ENCODE peak calls at places on chromosomes 1 and 21, in eight cellular contexts. I is iPS-NIHi11; V is T-helper 2 cell; H is activated naive CD8-positive, alpha-beta T cell treated with anti-CD3 and anti-CD28 coated beads for 36 hours; M is stimulated activated CD4-positive, alpha-beta T cell treated with anti-CD3 and anti-CD28 coated beads, Interleukin-1b, Interleukin-23, amount 100 ng/mL, for 1 hour; T is activated T-cell treated with anti-CD3 and anti-CD28 coated beads for 24 hours; P is posterior cingulate gyrus; N is endothelial cell. J is an unnamed sample.

GRCh38 chr1:221778125-221778524 is 36.2 kb upstream of the DUSP10 start:
- DNase-seq in I (no peak), V (no peak), H (no peak), M (no peak), T (no peak), P (no peak), N (no peak), J (no peak)

GRCh38 chr1:203158423-203158822 is 17.2 kb downstream of the MYBPH start:
- DNase-seq in I (no peak), V (no peak), H (no peak), M (no peak), T (no peak), P (no peak), N (no peak), J (no peak)

GRCh38 chr1:31327381-31327780 is 30.5 kb downstream of the ZCCHC17 start:
- DNase-seq in I (no peak), V (no peak), H (no peak), M (no peak), T (no peak), P (no peak), N (no peak), J (no peak)

GRCh38 chr1:221204055-221204833 is 325.0 kb downstream of the HLX start:
- DNase-seq in I (no peak), V (no peak), H (no peak), M (no peak), T (no peak), P (no peak), N (no peak), J (no peak)

GRCh38 chr21:39687069-39687468 is 57.9 kb upstream of the IGSF5 start:
- DNase-seq in I (no peak), V (no peak), H (no peak), M (no peak), T (no peak), P (no peak), N (no peak), J (no peak)

GRCh38 chr1:153355445-153356071 is 2.1 kb upstream of the S100A9 start:
- DNase-seq in I (peak), V (no peak), H (peak), M (peak), T (peak), P (no peak), N (peak), J (peak)

GRCh38 chr1:74399249-74399648 is 113.2 kb downstream of the LRRC53 start:
- DNase-seq in I (no peak), V (no peak), H (no peak), M (no peak), T (no peak), P (no peak), N (no peak), J (no peak)

GRCh38 chr1:89608627-89609338 is 24.1 kb upstream of the LRRC8C start:
- DNase-seq in I (no peak), V (peak), H (peak), M (no peak), T (peak), P (no peak), N (no peak), J (no peak)

GRCh38 chr1:219329606-219330005 is 155.9 kb downstream of the LYPLAL1 start:
- DNase-seq in I (no peak), V (no peak), H (no peak), M (no peak), T (no peak), P (no peak), N (no peak), J (no peak)

GRCh38 chr1:180901221-180901990 is 11.3 kb upstream of the KIAA1614 start:
- DNase-seq in I (no peak), V (no peak), H (no peak), M (no peak), T (no peak), P (no peak), N (no peak), J (no peak)

GRCh38 chr1:226945106-226945857 is 5.2 kb downstream of the COQ8A start:
- DNase-seq in I (peak), V (no peak), H (no peak), M (no peak), T (no peak), P (no peak), N (no peak), J (no peak)

GRCh38 chr1:54291276-54292014 is 91.5 kb downstream of the MRPL37 start:
- DNase-seq in I (no peak), V (no peak), H (no peak), M (no peak), T (no peak), P (no peak), N (no peak), J (no peak)

GRCh38 chr1:237875291-237875690 is 15.4 kb downstream of the ZP4 start:
- DNase-seq in I (no peak), V (no peak), H (no peak), M (no peak), T (no peak), P (no peak), N (no peak), J (no peak)

GRCh38 chr1:18560692-18561091 is 70.0 kb upstream of the PAX7 start:
- DNase-seq in I (no peak), V (no peak), H (no peak), M (no peak), T (no peak), P (no peak), N (no peak), J (no peak)

GRCh38 chr1:220432408-220432807 is 95.5 kb upstream of the MARK1 start:
- DNase-seq in I (no peak), V (no peak), H (no peak), M (no peak), T (no peak), P (no peak), N (no peak), J (no peak)

GRCh38 chr1:154548028-154548427 is 10.4 kb downstream of the UBE2Q1 start:
- DNase-seq in I (no peak), V (no peak), H (no peak), M (no peak), T (no peak), P (no peak), N (no peak), J (no peak)

GRCh38 chr1:169896013-169896412 is 2.3 kb upstream of the SCYL3 start:
- DNase-seq in I (no peak), V (no peak), H (no peak), M (no peak), T (no peak), P (no peak), N (no peak), J (no peak)

GRCh38 chr1:201536542-201536941 is 2.4 kb upstream of the NAV1 start:
- DNase-seq in I (no peak), V (no peak), H (no peak), M (no peak), T (no peak), P (no peak), N (no peak), J (peak)

GRCh38 chr21:31340942-31341487 is 3.0 kb downstream of the TIAM1 start:
- DNase-seq in I (no peak), V (no peak), H (no peak), M (no peak), T (no peak), P (no peak), N (no peak), J (no peak)

GRCh38 chr1:29698033-29698432 is 461.7 kb downstream of the PTPRU start:
- DNase-seq in I (peak), V (no peak), H (no peak), M (no peak), T (no peak), P (no peak), N (peak), J (no peak)

GRCh38 chr1:79902418-79902817 is 895.9 kb upstream of the ADGRL4 start:
- DNase-seq in I (no peak), V (no peak), H (no peak), M (no peak), T (no peak), P (no peak), N (no peak), J (no peak)

GRCh38 chr21:32134441-32135159 is 144.2 kb downstream of the MIS18A start:
- DNase-seq in I (no peak), V (no peak), H (no peak), M (no peak), T (no peak), P (no peak), N (no peak), J (no peak)

GRCh38 chr1:160801836-160802580 is 6.0 kb downstream of the LY9 start:
- DNase-seq in I (peak), V (no peak), H (no peak), M (no peak), T (no peak), P (no peak), N (no peak), J (no peak)

GRCh38 chr1:218711021-218711420 is 365.9 kb downstream of the TGFB2 start:
- DNase-seq in I (no peak), V (no peak), H (no peak), M (no peak), T (no peak), P (no peak), N (no peak), J (no peak)

GRCh38 chr1:221268295-221268694 is 389.1 kb downstream of the HLX start:
- DNase-seq in I (no peak), V (no peak), H (no peak), M (no peak), T (no peak), P (no peak), N (no peak), J (peak)

GRCh38 chr1:72037745-72038343 is 244.5 kb downstream of the NEGR1 start:
- DNase-seq in I (peak), V (no peak), H (peak), M (no peak), T (no peak), P (peak), N (peak), J (peak)

GRCh38 chr1:156151093-156151688 is 2.2 kb upstream of the SEMA4A start:
- DNase-seq in I (no peak), V (no peak), H (no peak), M (no peak), T (no peak), P (no peak), N (no peak), J (no peak)

GRCh38 chr1:188642585-188643168 is 1813.9 kb downstream of the PLA2G4A start:
- DNase-seq in I (no peak), V (no peak), H (no peak), M (no peak), T (no peak), P (no peak), N (no peak), J (no peak)

GRCh38 chr1:228363686-228364067 is 43.0 kb downstream of the TRIM11 start:
- DNase-seq in I (no peak), V (no peak), H (no peak), M (no peak), T (no peak), P (no peak), N (no peak), J (no peak)

GRCh38 chr1:110233861-110234260 is 23.7 kb downstream of the KCNC4 start:
- DNase-seq in I (no peak), V (no peak), H (no peak), M (no peak), T (no peak), P (no peak), N (no peak), J (no peak)

GRCh38 chr1:207025144-207025880 is 7.2 kb downstream of the C1orf116 start:
- DNase-seq in I (no peak), V (no peak), H (no peak), M (no peak), T (no peak), P (no peak), N (no peak), J (no peak)

GRCh38 chr1:244273262-244273844 is 178.4 kb downstream of the ADSS2 start:
- DNase-seq in I (no peak), V (no peak), H (no peak), M (no peak), T (no peak), P (no peak), N (no peak), J (no peak)

GRCh38 chr1:154857441-154858215 is 12.5 kb downstream of the KCNN3 start:
- DNase-seq in I (no peak), V (no peak), H (no peak), M (no peak), T (no peak), P (no peak), N (no peak), J (no peak)

GRCh38 chr1:241202321-241202845 is 154.6 kb downstream of the RGS7 start:
- DNase-seq in I (no peak), V (no peak), H (no peak), M (no peak), T (no peak), P (no peak), N (no peak), J (no peak)

GRCh38 chr21:44301093-44301492 is 1.2 kb downstream of the PFKL start:
- DNase-seq in I (no peak), V (no peak), H (no peak), M (no peak), T (no peak), P (no peak), N (no peak), J (no peak)

J was measured in GM04504.